ENCODE peak calls at places on chromosomes 4 and X, in seven cellular contexts. D is endothelial cell of umbilical vein, M is omental fat pad, N is endothelial cell, U is choroid plexus epithelial cell, A is lower lobe of right lung, E is upper lobe of left lung. J is an unnamed sample.

GRCh38 chrX:149516604-149517003 is 11.5 kb upstream of the IDS start:
- DNase-seq in D (no peak), M (no peak), N (no peak), U (no peak), A (no peak), E (no peak), J (no peak)

GRCh38 chr4:21815651-21816050 is 132.9 kb downstream of the KCNIP4 start:
- DNase-seq in D (no peak), M (no peak), N (no peak), U (no peak), A (no peak), E (no peak), J (no peak)

GRCh38 chr4:86367577-86367976 is 7.7 kb upstream of the MAPK10 start:
- DNase-seq in D (peak; percentile 44), M (no peak), N (no peak), U (peak; percentile 35), A (no peak), E (no peak), J (no peak)

GRCh38 chr4:6761540-6762243 is 20.8 kb upstream of the KIAA0232 start:
- DNase-seq in D (peak; percentile 45), M (no peak), N (no peak), U (no peak), A (peak; percentile 26), E (peak; percentile 57), J (no peak)

GRCh38 chr4:42906906-42907774 is 14.6 kb downstream of the GRXCR1 start:
- DNase-seq in D (no peak), M (no peak), N (no peak), U (no peak), A (no peak), E (no peak), J (peak; percentile 43)

GRCh38 chr4:87073570-87074470 is 139.0 kb downstream of the AFF1 start:
- DNase-seq in D (no peak), M (no peak), N (no peak), U (no peak), A (peak; percentile 65), E (no peak), J (no peak)

GRCh38 chr4:8594097-8595038 is 1.8 kb downstream of the CPZ start:
- DNase-seq in D (peak; percentile 53), M (no peak), N (peak; percentile 75), U (peak; percentile 91), A (no peak), E (peak; percentile 42), J (peak; percentile 74)

GRCh38 chr4:4985844-4986243 is 33.4 kb downstream of the CYTL1 start:
- DNase-seq in D (no peak), M (no peak), N (peak; percentile 17), U (no peak), A (no peak), E (no peak), J (no peak)

GRCh38 chr4:56612282-56612681 is 68.8 kb downstream of the HOPX start:
- DNase-seq in D (no peak), M (no peak), N (no peak), U (no peak), A (no peak), E (no peak), J (no peak)

GRCh38 chr4:39526810-39527295 is 386 bp downstream of the UGDH start:
- DNase-seq in D (no peak), M (no peak), N (no peak), U (peak; percentile 29), A (no peak), E (no peak), J (no peak)

GRCh38 chrX:41116948-41117347 is 31.7 kb downstream of the USP9X start:
- DNase-seq in D (no peak), M (no peak), N (no peak), U (peak; percentile 36), A (no peak), E (no peak), J (no peak)

GRCh38 chr4:6647582-6648230 is 7.2 kb downstream of the MRFAP1 start:
- DNase-seq in D (no peak), M (no peak), N (no peak), U (no peak), A (no peak), E (no peak), J (no peak)

GRCh38 chrX:22081475-22082092 is 49.5 kb downstream of the PHEX start:
- DNase-seq in D (peak; percentile 46), M (peak; percentile 40), N (peak; percentile 56), U (peak; percentile 79), A (peak; percentile 52), E (no peak), J (no peak)

DNA sequence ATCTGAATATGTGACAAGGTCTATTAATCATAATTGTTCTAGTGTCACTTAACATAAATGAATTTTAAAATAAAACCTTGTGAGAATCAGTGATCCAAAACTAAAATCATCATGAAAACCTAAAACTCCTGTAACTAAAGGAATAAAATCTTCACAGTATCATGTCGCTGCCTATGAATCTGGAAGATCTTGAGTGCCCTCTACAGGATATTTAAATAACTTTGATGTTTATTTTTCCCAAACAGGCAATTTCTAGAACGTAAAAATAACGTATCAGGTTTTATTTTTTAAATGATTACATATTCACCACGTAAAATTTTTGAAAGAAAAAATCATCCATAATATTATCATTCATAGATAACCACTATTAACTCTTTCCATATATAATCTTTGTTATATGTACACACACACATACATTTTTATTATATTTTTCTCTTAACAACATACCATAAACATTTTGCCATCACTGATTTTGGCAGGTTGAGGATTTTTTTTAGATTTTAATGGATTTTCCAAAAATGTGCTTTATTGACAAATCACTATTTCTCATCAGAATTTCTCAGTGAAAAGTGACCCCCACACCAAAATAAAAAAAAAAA is 79.6 kb downstream of the COMMD8 start:
- DNase-seq in D (peak; percentile 28), M (no peak), N (no peak), U (peak; percentile 63), A (no peak), E (no peak), J (peak; percentile 18)
- TF ChIP-seq CTCF in D (peak; percentile 13), M (no peak), N (peak; percentile 50), U (peak; percentile 61), A (peak; percentile 42), E (no peak), J (peak; percentile 60)

GRCh38 chrX:111103246-111103645 is 7.3 kb downstream of the PAK3 start:
- DNase-seq in D (no peak), M (no peak), N (no peak), U (no peak), A (no peak), E (no peak), J (no peak)
- TF ChIP-seq CTCF in D (no peak), M (no peak), N (no peak), U (no peak), A (no peak), E (no peak), J (no peak)

DNA sequence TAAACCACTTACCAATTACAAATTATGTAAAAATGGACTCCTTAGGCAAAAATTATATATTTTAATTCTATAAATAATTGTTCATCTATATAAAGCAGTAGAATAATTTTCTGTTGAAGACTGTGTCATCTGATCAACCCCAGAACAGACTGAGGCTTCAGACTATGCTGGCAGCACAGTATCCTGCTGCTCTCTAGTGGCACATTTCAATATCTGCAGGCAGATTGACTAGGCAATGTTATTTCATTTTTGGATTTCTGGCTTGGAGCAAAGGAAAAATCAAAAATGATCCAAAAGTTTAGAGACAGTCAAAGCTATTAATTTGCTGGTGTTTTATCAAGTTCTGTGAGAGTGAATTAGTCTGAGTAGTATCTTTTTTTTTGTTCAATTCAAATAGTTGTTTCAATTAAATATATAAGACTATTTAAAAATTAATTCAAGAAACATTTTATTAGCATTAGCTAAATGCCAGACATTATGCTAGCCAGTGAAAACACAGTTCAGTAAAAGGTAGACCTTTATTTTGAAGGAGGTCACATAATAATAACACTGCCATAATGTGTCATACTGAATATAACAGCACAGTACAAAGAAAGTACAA is 21.3 kb upstream of the SULT1E1 start:
- DNase-seq in D (peak; percentile 61), M (no peak), N (no peak), U (peak; percentile 86), A (no peak), E (no peak), J (peak; percentile 57)
- TF ChIP-seq CTCF in D (peak; percentile 70), M (no peak), N (peak; percentile 58), U (peak; percentile 96), A (peak; percentile 83), E (peak; percentile 27), J (peak; percentile 91)

DNA sequence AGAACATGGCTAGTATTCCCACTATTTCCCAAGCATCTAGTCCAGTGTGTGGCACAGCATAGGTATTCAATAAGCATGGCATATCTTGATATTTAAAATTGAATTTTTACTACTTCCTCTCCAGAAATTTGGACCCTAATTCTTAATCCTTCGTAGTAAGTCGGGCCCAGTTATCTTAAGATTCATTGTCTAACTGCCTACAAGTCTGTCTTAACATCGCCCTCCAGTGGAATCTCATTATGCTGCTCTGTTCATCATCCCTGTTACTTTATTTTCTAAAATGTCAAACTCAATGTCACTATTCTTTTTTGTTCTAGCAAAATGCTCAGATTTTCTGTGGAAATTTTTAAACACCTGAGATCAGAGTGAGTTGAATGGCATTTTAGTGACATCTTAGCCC is 606.2 kb downstream of the KLHL13 start:
- DNase-seq in D (no peak), M (no peak), N (no peak), U (no peak), A (no peak), E (no peak), J (peak; percentile 2)
- TF ChIP-seq CTCF in D (no peak), M (no peak), N (no peak), U (no peak), A (no peak), E (no peak), J (no peak)

DNA sequence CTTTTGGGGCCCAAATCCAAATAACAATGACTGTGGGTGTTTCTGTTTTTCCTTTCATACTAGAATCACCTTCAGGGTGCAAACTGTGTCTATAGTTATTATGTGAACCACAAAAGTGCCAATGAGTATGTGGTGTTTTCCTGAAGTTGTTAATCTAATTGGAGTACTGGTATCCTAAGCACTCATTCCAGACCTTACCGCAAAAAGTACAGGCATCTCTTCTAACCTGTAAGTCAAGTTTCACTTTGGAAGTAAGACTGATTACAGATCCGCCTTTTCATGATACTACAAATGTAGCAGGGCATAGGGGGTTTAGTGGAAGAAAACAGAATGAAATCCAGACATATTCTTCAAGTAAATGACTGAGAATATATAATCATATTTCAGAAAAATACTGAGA is 16.1 kb downstream of the COQ2 start:
- DNase-seq in D (no peak), M (no peak), N (no peak), U (peak; percentile 31), A (no peak), E (no peak), J (no peak)
- TF ChIP-seq CTCF in D (no peak), M (no peak), N (no peak), U (no peak), A (no peak), E (no peak), J (no peak)

J was measured in RWPE1.